ENCODE peak calls at places on chromosomes 16 and 17, in eight cellular contexts. One of them, this sample, is unnamed.

GRCh38 chr16:87707097-87707496 is 58.7 kb downstream of the KLHDC4 start:
- DNase-seq in hippocampal formation: no peak
- DNase-seq in nucleus accumbens: no peak
- DNase-seq in nephron progenitor cell: no peak
- DNase-seq in NCI-H2029 treated with DMSO at 0.1 percent for 48 hours: no peak
- DNase-seq in left colon: no peak
- DNase-seq in activated CD4-positive, CD25-positive, alpha-beta regulatory T cell: no peak
- DNase-seq in fibroblast of pulmonary artery: no peak
- DNase-seq in this sample: no peak

GRCh38 chr17:16398270-16399267 is 16.8 kb upstream of the TRPV2 start:
- DNase-seq in hippocampal formation: no peak
- DNase-seq in nucleus accumbens: no peak
- DNase-seq in nephron progenitor cell: no peak
- DNase-seq in NCI-H2029 treated with DMSO at 0.1 percent for 48 hours: no peak
- DNase-seq in left colon: no peak
- DNase-seq in activated CD4-positive, CD25-positive, alpha-beta regulatory T cell: no peak
- DNase-seq in fibroblast of pulmonary artery: no peak
- DNase-seq in this sample: no peak

GRCh38 chr17:6366144-6366755 is 68.7 kb downstream of the AIPL1 start:
- DNase-seq in hippocampal formation: no peak
- DNase-seq in nucleus accumbens: no peak
- DNase-seq in nephron progenitor cell: peak
- DNase-seq in NCI-H2029 treated with DMSO at 0.1 percent for 48 hours: no peak
- DNase-seq in left colon: no peak
- DNase-seq in activated CD4-positive, CD25-positive, alpha-beta regulatory T cell: no peak
- DNase-seq in fibroblast of pulmonary artery: no peak
- DNase-seq in this sample: no peak

GRCh38 chr17:50482110-50482509 is 3.5 kb downstream of the RSAD1 start:
- DNase-seq in hippocampal formation: no peak
- DNase-seq in nucleus accumbens: no peak
- DNase-seq in nephron progenitor cell: no peak
- DNase-seq in NCI-H2029 treated with DMSO at 0.1 percent for 48 hours: no peak
- DNase-seq in left colon: no peak
- DNase-seq in activated CD4-positive, CD25-positive, alpha-beta regulatory T cell: no peak
- DNase-seq in fibroblast of pulmonary artery: no peak
- DNase-seq in this sample: no peak

GRCh38 chr17:47810200-47810821 is 11.3 kb downstream of the OSBPL7 start:
- DNase-seq in hippocampal formation: no peak
- DNase-seq in nucleus accumbens: no peak
- DNase-seq in nephron progenitor cell: peak
- DNase-seq in NCI-H2029 treated with DMSO at 0.1 percent for 48 hours: no peak
- DNase-seq in left colon: peak
- DNase-seq in activated CD4-positive, CD25-positive, alpha-beta regulatory T cell: no peak
- DNase-seq in fibroblast of pulmonary artery: peak
- DNase-seq in this sample: no peak

GRCh38 chr17:60086822-60087591 is 8.3 kb upstream of the HEATR6 start:
- DNase-seq in hippocampal formation: no peak
- DNase-seq in nucleus accumbens: no peak
- DNase-seq in nephron progenitor cell: no peak
- DNase-seq in NCI-H2029 treated with DMSO at 0.1 percent for 48 hours: no peak
- DNase-seq in left colon: no peak
- DNase-seq in activated CD4-positive, CD25-positive, alpha-beta regulatory T cell: no peak
- DNase-seq in fibroblast of pulmonary artery: peak
- DNase-seq in this sample: no peak

GRCh38 chr17:55348749-55349354 is 72.8 kb downstream of the MMD start:
- DNase-seq in hippocampal formation: peak
- DNase-seq in nucleus accumbens: peak
- DNase-seq in nephron progenitor cell: peak
- DNase-seq in NCI-H2029 treated with DMSO at 0.1 percent for 48 hours: peak
- DNase-seq in left colon: peak
- DNase-seq in activated CD4-positive, CD25-positive, alpha-beta regulatory T cell: no peak
- DNase-seq in fibroblast of pulmonary artery: peak
- DNase-seq in this sample: no peak

GRCh38 chr17:27491713-27492190 is 35.5 kb downstream of the KSR1 start:
- DNase-seq in hippocampal formation: no peak
- DNase-seq in nucleus accumbens: peak
- DNase-seq in nephron progenitor cell: peak
- DNase-seq in NCI-H2029 treated with DMSO at 0.1 percent for 48 hours: no peak
- DNase-seq in left colon: no peak
- DNase-seq in activated CD4-positive, CD25-positive, alpha-beta regulatory T cell: no peak
- DNase-seq in fibroblast of pulmonary artery: no peak
- DNase-seq in this sample: no peak

GRCh38 chr17:58089111-58089510 is 5.9 kb downstream of the DYNLL2 start:
- DNase-seq in hippocampal formation: no peak
- DNase-seq in nucleus accumbens: no peak
- DNase-seq in nephron progenitor cell: no peak
- DNase-seq in NCI-H2029 treated with DMSO at 0.1 percent for 48 hours: no peak
- DNase-seq in left colon: no peak
- DNase-seq in activated CD4-positive, CD25-positive, alpha-beta regulatory T cell: no peak
- DNase-seq in fibroblast of pulmonary artery: no peak
- DNase-seq in this sample: no peak

GRCh38 chr17:78748048-78748729 is 33.9 kb downstream of the CYTH1 start:
- DNase-seq in hippocampal formation: no peak
- DNase-seq in nucleus accumbens: no peak
- DNase-seq in nephron progenitor cell: no peak
- DNase-seq in NCI-H2029 treated with DMSO at 0.1 percent for 48 hours: no peak
- DNase-seq in left colon: no peak
- DNase-seq in activated CD4-positive, CD25-positive, alpha-beta regulatory T cell: no peak
- DNase-seq in fibroblast of pulmonary artery: no peak
- DNase-seq in this sample: no peak

GRCh38 chr17:45160505-45161287 is 979 bp upstream of the HEXIM2 start:
- DNase-seq in hippocampal formation: peak
- DNase-seq in nucleus accumbens: peak
- DNase-seq in nephron progenitor cell: peak
- DNase-seq in NCI-H2029 treated with DMSO at 0.1 percent for 48 hours: no peak
- DNase-seq in left colon: peak
- DNase-seq in activated CD4-positive, CD25-positive, alpha-beta regulatory T cell: peak
- DNase-seq in fibroblast of pulmonary artery: peak
- DNase-seq in this sample: no peak

GRCh38 chr17:5092139-5093010 is 14.1 kb downstream of the ZFP3 start:
- DNase-seq in hippocampal formation: no peak
- DNase-seq in nucleus accumbens: no peak
- DNase-seq in nephron progenitor cell: no peak
- DNase-seq in NCI-H2029 treated with DMSO at 0.1 percent for 48 hours: no peak
- DNase-seq in left colon: no peak
- DNase-seq in activated CD4-positive, CD25-positive, alpha-beta regulatory T cell: no peak
- DNase-seq in fibroblast of pulmonary artery: no peak
- DNase-seq in this sample: no peak

GRCh38 chr17:68694791-68695485 is 93.8 kb upstream of the FAM20A start:
- DNase-seq in hippocampal formation: no peak
- DNase-seq in nucleus accumbens: no peak
- DNase-seq in nephron progenitor cell: no peak
- DNase-seq in NCI-H2029 treated with DMSO at 0.1 percent for 48 hours: no peak
- DNase-seq in left colon: no peak
- DNase-seq in activated CD4-positive, CD25-positive, alpha-beta regulatory T cell: no peak
- DNase-seq in fibroblast of pulmonary artery: peak
- DNase-seq in this sample: no peak

GRCh38 chr17:17933775-17934174 is 38.4 kb downstream of the TOM1L2 start:
- DNase-seq in hippocampal formation: no peak
- DNase-seq in nucleus accumbens: no peak
- DNase-seq in nephron progenitor cell: no peak
- DNase-seq in NCI-H2029 treated with DMSO at 0.1 percent for 48 hours: no peak
- DNase-seq in left colon: no peak
- DNase-seq in activated CD4-positive, CD25-positive, alpha-beta regulatory T cell: no peak
- DNase-seq in fibroblast of pulmonary artery: no peak
- DNase-seq in this sample: no peak

GRCh38 chr17:63477471-63478440 is 895 bp downstream of the ACE start:
- DNase-seq in hippocampal formation: no peak
- DNase-seq in nucleus accumbens: no peak
- DNase-seq in nephron progenitor cell: no peak
- DNase-seq in NCI-H2029 treated with DMSO at 0.1 percent for 48 hours: no peak
- DNase-seq in left colon: peak
- DNase-seq in activated CD4-positive, CD25-positive, alpha-beta regulatory T cell: no peak
- DNase-seq in fibroblast of pulmonary artery: no peak
- DNase-seq in this sample: no peak

GRCh38 chr17:64689106-64689505 is 27.0 kb upstream of the SMURF2 start:
- DNase-seq in hippocampal formation: no peak
- DNase-seq in nucleus accumbens: no peak
- DNase-seq in nephron progenitor cell: no peak
- DNase-seq in NCI-H2029 treated with DMSO at 0.1 percent for 48 hours: no peak
- DNase-seq in left colon: no peak
- DNase-seq in activated CD4-positive, CD25-positive, alpha-beta regulatory T cell: no peak
- DNase-seq in fibroblast of pulmonary artery: no peak
- DNase-seq in this sample: no peak

GRCh38 chr17:64682261-64683181 is 20.4 kb upstream of the SMURF2 start:
- DNase-seq in hippocampal formation: no peak
- DNase-seq in nucleus accumbens: no peak
- DNase-seq in nephron progenitor cell: no peak
- DNase-seq in NCI-H2029 treated with DMSO at 0.1 percent for 48 hours: no peak
- DNase-seq in left colon: no peak
- DNase-seq in activated CD4-positive, CD25-positive, alpha-beta regulatory T cell: no peak
- DNase-seq in fibroblast of pulmonary artery: peak
- DNase-seq in this sample: no peak

GRCh38 chr16:10840703-10841102 is 22.1 kb upstream of the TVP23A start:
- DNase-seq in hippocampal formation: no peak
- DNase-seq in nucleus accumbens: no peak
- DNase-seq in nephron progenitor cell: no peak
- DNase-seq in NCI-H2029 treated with DMSO at 0.1 percent for 48 hours: no peak
- DNase-seq in left colon: no peak
- DNase-seq in activated CD4-positive, CD25-positive, alpha-beta regulatory T cell: no peak
- DNase-seq in fibroblast of pulmonary artery: no peak
- DNase-seq in this sample: no peak

GRCh38 chr16:12655530-12655929 is 148.2 kb downstream of the CPPED1 start:
- DNase-seq in hippocampal formation: no peak
- DNase-seq in nucleus accumbens: no peak
- DNase-seq in nephron progenitor cell: no peak
- DNase-seq in NCI-H2029 treated with DMSO at 0.1 percent for 48 hours: no peak
- DNase-seq in left colon: no peak
- DNase-seq in activated CD4-positive, CD25-positive, alpha-beta regulatory T cell: no peak
- DNase-seq in fibroblast of pulmonary artery: no peak
- DNase-seq in this sample: no peak

GRCh38 chr16:4370570-4371480 is 823 bp upstream of the VASN start:
- DNase-seq in hippocampal formation: peak
- DNase-seq in nucleus accumbens: no peak
- DNase-seq in nephron progenitor cell: no peak
- DNase-seq in NCI-H2029 treated with DMSO at 0.1 percent for 48 hours: no peak
- DNase-seq in left colon: peak
- DNase-seq in activated CD4-positive, CD25-positive, alpha-beta regulatory T cell: no peak
- DNase-seq in fibroblast of pulmonary artery: peak
- DNase-seq in this sample: peak

GRCh38 chr17:76925333-76925935 is 57.2 kb downstream of the MGAT5B start:
- DNase-seq in hippocampal formation: no peak
- DNase-seq in nucleus accumbens: no peak
- DNase-seq in nephron progenitor cell: no peak
- DNase-seq in NCI-H2029 treated with DMSO at 0.1 percent for 48 hours: no peak
- DNase-seq in left colon: no peak
- DNase-seq in activated CD4-positive, CD25-positive, alpha-beta regulatory T cell: no peak
- DNase-seq in fibroblast of pulmonary artery: no peak
- DNase-seq in this sample: no peak

GRCh38 chr16:27852116-27852515 is 211.4 kb downstream of the GSG1L start:
- DNase-seq in hippocampal formation: no peak
- DNase-seq in nucleus accumbens: no peak
- DNase-seq in nephron progenitor cell: no peak
- DNase-seq in NCI-H2029 treated with DMSO at 0.1 percent for 48 hours: no peak
- DNase-seq in left colon: no peak
- DNase-seq in activated CD4-positive, CD25-positive, alpha-beta regulatory T cell: no peak
- DNase-seq in fibroblast of pulmonary artery: no peak
- DNase-seq in this sample: no peak

GRCh38 chr16:4261557-4262172 is 11.2 kb downstream of the TFAP4 start:
- DNase-seq in hippocampal formation: no peak
- DNase-seq in nucleus accumbens: no peak
- DNase-seq in nephron progenitor cell: peak
- DNase-seq in NCI-H2029 treated with DMSO at 0.1 percent for 48 hours: no peak
- DNase-seq in left colon: peak
- DNase-seq in activated CD4-positive, CD25-positive, alpha-beta regulatory T cell: no peak
- DNase-seq in fibroblast of pulmonary artery: peak
- DNase-seq in this sample: no peak